ENCODE peak calls at places on chromosomes 7 and 10, in ten cellular contexts. V, J, Q, T, R, I, E, P, A and D are unnamed samples.

GRCh38 chr7:99000196-99000903 is 122.0 kb downstream of the TRRAP start:
- DNase-seq in V (no peak), J (no peak), Q (no peak), T (no peak), R (no peak), I (no peak), E (no peak), P (no peak), A (no peak), D (no peak)

GRCh38 chr7:894927-895450 is 18.6 kb downstream of the GET4 start:
- DNase-seq in V (no peak), J (no peak), Q (no peak), T (no peak), R (no peak), I (no peak), E (no peak), P (no peak), A (no peak), D (no peak)

GRCh38 chr7:135571834-135572233 is 14.1 kb downstream of the NUP205 start:
- DNase-seq in V (no peak), J (no peak), Q (no peak), T (no peak), R (no peak), I (no peak), E (no peak), P (no peak), A (no peak), D (no peak)

GRCh38 chr10:79020605-79021004 is 48.2 kb upstream of the ZMIZ1 start:
- DNase-seq in V (no peak), J (no peak), Q (peak), T (no peak), R (no peak), I (no peak), E (no peak), P (no peak), A (no peak), D (no peak)

GRCh38 chr7:36303202-36304098 is 86.2 kb upstream of the ANLN start:
- DNase-seq in V (no peak), J (no peak), Q (peak), T (peak), R (peak), I (peak), E (peak), P (no peak), A (no peak), D (no peak)

GRCh38 chr10:116049644-116050043 is 223.4 kb downstream of the GFRA1 start:
- DNase-seq in V (no peak), J (no peak), Q (no peak), T (no peak), R (no peak), I (no peak), E (no peak), P (no peak), A (no peak), D (no peak)

GRCh38 chr10:66842867-66843266 is 83.0 kb upstream of the LRRTM3 start:
- DNase-seq in V (no peak), J (no peak), Q (no peak), T (no peak), R (no peak), I (no peak), E (no peak), P (no peak), A (no peak), D (no peak)

GRCh38 chr7:101986335-101986734 is 168.9 kb downstream of the CUX1 start:
- DNase-seq in V (no peak), J (no peak), Q (no peak), T (no peak), R (peak), I (no peak), E (no peak), P (no peak), A (no peak), D (no peak)

GRCh38 chr10:102628451-102628911 is 15.8 kb upstream of the TRIM8 start:
- DNase-seq in V (no peak), J (peak), Q (peak), T (no peak), R (no peak), I (no peak), E (peak), P (no peak), A (no peak), D (no peak)

GRCh38 chr10:31650010-31650409 is 278.6 kb downstream of the ARHGAP12 start:
- DNase-seq in V (no peak), J (no peak), Q (peak), T (peak), R (peak), I (no peak), E (peak), P (no peak), A (no peak), D (no peak)

GRCh38 chr7:123725586-123726171 is 23.1 kb downstream of the WASL start:
- DNase-seq in V (no peak), J (no peak), Q (no peak), T (no peak), R (no peak), I (no peak), E (no peak), P (no peak), A (no peak), D (no peak)

GRCh38 chr10:101845903-101846302 is 2.3 kb upstream of the KCNIP2 start:
- DNase-seq in V (no peak), J (no peak), Q (no peak), T (no peak), R (no peak), I (no peak), E (no peak), P (no peak), A (no peak), D (no peak)

GRCh38 chr10:60718891-60719290 is 59.4 kb upstream of the CDK1 start:
- DNase-seq in V (no peak), J (no peak), Q (no peak), T (no peak), R (no peak), I (no peak), E (peak), P (no peak), A (no peak), D (no peak)

GRCh38 chr7:3432916-3433315 is 131.9 kb downstream of the SDK1 start:
- DNase-seq in V (no peak), J (no peak), Q (no peak), T (peak), R (no peak), I (no peak), E (no peak), P (no peak), A (no peak), D (no peak)

GRCh38 chr7:98051118-98051744 is 55.4 kb upstream of the LMTK2 start:
- DNase-seq in V (peak), J (peak), Q (no peak), T (no peak), R (no peak), I (no peak), E (no peak), P (peak), A (peak), D (no peak)

GRCh38 chr7:149867762-149868637 is 5.8 kb upstream of the ATP6V0E2 start:
- DNase-seq in V (no peak), J (no peak), Q (no peak), T (no peak), R (no peak), I (no peak), E (no peak), P (no peak), A (no peak), D (no peak)

GRCh38 chr7:43591551-43592180 is 8.8 kb downstream of the STK17A start:
- DNase-seq in V (no peak), J (no peak), Q (no peak), T (no peak), R (no peak), I (peak), E (peak), P (no peak), A (no peak), D (no peak)

GRCh38 chr7:2687881-2688318 is at the start of gene AMZ1:
- DNase-seq in V (no peak), J (no peak), Q (no peak), T (no peak), R (no peak), I (no peak), E (no peak), P (no peak), A (peak), D (no peak)

GRCh38 chr7:30474893-30475292 is 3.7 kb downstream of the NOD1 start:
- DNase-seq in V (no peak), J (no peak), Q (no peak), T (peak), R (no peak), I (no peak), E (no peak), P (no peak), A (no peak), D (no peak)

GRCh38 chr10:107813396-107813795 is 648.9 kb upstream of the SORCS1 start:
- DNase-seq in V (no peak), J (no peak), Q (no peak), T (no peak), R (no peak), I (no peak), E (no peak), P (no peak), A (no peak), D (no peak)

GRCh38 chr10:23186697-23187096 is 5.4 kb upstream of the PTF1A start:
- DNase-seq in V (no peak), J (no peak), Q (no peak), T (no peak), R (no peak), I (no peak), E (no peak), P (no peak), A (no peak), D (no peak)

GRCh38 chr10:52729259-52730104 is 43.1 kb downstream of the MBL2 start:
- DNase-seq in V (no peak), J (no peak), Q (no peak), T (peak), R (peak), I (peak), E (peak), P (no peak), A (peak), D (no peak)

GRCh38 chr10:46225597-46225996 is 61.2 kb upstream of the ANTXRL start:
- DNase-seq in V (no peak), J (no peak), Q (no peak), T (no peak), R (no peak), I (no peak), E (no peak), P (no peak), A (no peak), D (no peak)

GRCh38 chr10:102384053-102384452 is 11.5 kb upstream of the NFKB2 start:
- DNase-seq in V (no peak), J (no peak), Q (no peak), T (no peak), R (no peak), I (no peak), E (no peak), P (no peak), A (peak), D (no peak)

GRCh38 chr10:6052247-6053221 is 9.6 kb downstream of the IL2RA start:
- DNase-seq in V (peak), J (no peak), Q (no peak), T (no peak), R (no peak), I (no peak), E (peak), P (no peak), A (no peak), D (no peak)

GRCh38 chr7:117673839-117674238 is 194.0 kb downstream of the CFTR start:
- DNase-seq in V (no peak), J (no peak), Q (no peak), T (no peak), R (peak), I (peak), E (peak), P (no peak), A (no peak), D (no peak)

GRCh38 chr7:93810571-93810970 is 80.0 kb downstream of the TFPI2 start:
- DNase-seq in V (no peak), J (no peak), Q (no peak), T (no peak), R (no peak), I (no peak), E (no peak), P (no peak), A (no peak), D (no peak)

GRCh38 chr7:112453505-112454171 is 3.4 kb downstream of the IFRD1 start:
- DNase-seq in V (no peak), J (no peak), Q (no peak), T (peak), R (no peak), I (no peak), E (no peak), P (no peak), A (no peak), D (no peak)

GRCh38 chr7:44958645-44959344 is 20.0 kb downstream of the MYO1G start:
- DNase-seq in V (no peak), J (no peak), Q (no peak), T (no peak), R (no peak), I (no peak), E (no peak), P (no peak), A (no peak), D (no peak)

GRCh38 chr7:54932818-54933543 is 85.8 kb upstream of the EGFR start:
- DNase-seq in V (no peak), J (peak), Q (peak), T (peak), R (no peak), I (peak), E (peak), P (no peak), A (peak), D (peak)

GRCh38 chr10:78524941-78525340 is 491.3 kb downstream of the RPS24 start:
- DNase-seq in V (no peak), J (no peak), Q (peak), T (no peak), R (no peak), I (no peak), E (no peak), P (no peak), A (no peak), D (no peak)

GRCh38 chr7:157295338-157295737 is 41.5 kb upstream of the DNAJB6 start:
- DNase-seq in V (no peak), J (no peak), Q (no peak), T (no peak), R (no peak), I (no peak), E (no peak), P (no peak), A (no peak), D (no peak)